ENCODE peak calls at places on chromosomes 16 and 17, in four cellular contexts. One of them, this sample, is unnamed.
A peak's percentile ranks its signal among the peaks of the same experiment; 100 is the strongest.

GRCh38 chr17:63847525-63848249 is 5.2 kb upstream of the SMARCD2 start:
- DNase-seq in testis: no peak
- DNase-seq in CD8-positive, alpha-beta T cell: no peak
- DNase-seq in pancreas: no peak
- DNase-seq in this sample: no peak

GRCh38 chr17:44581868-44582267 is 24.6 kb downstream of the FZD2 start:
- DNase-seq in testis: no peak
- DNase-seq in CD8-positive, alpha-beta T cell: no peak
- DNase-seq in pancreas: no peak
- DNase-seq in this sample: no peak

GRCh38 chr17:2892305-2892971 is 96.2 kb downstream of the RAP1GAP2 start:
- DNase-seq in testis: no peak
- DNase-seq in CD8-positive, alpha-beta T cell: no peak
- DNase-seq in pancreas: peak; percentile 72
- DNase-seq in this sample: no peak

GRCh38 chr17:65588194-65588808 is 26.9 kb upstream of the AXIN2 start:
- DNase-seq in testis: no peak
- DNase-seq in CD8-positive, alpha-beta T cell: no peak
- DNase-seq in pancreas: peak; percentile 55
- DNase-seq in this sample: no peak

GRCh38 chr16:29023279-29024278 is 38.7 kb downstream of the LAT start:
- DNase-seq in testis: no peak
- DNase-seq in CD8-positive, alpha-beta T cell: peak; percentile 67
- DNase-seq in pancreas: no peak
- DNase-seq in this sample: no peak

GRCh38 chr17:56737741-56738161 is 96.0 kb downstream of the C17orf67 start:
- DNase-seq in testis: no peak
- DNase-seq in CD8-positive, alpha-beta T cell: no peak
- DNase-seq in pancreas: no peak
- DNase-seq in this sample: no peak

GRCh38 chr17:19249681-19250080 is 12.5 kb downstream of the EPN2 start:
- DNase-seq in testis: peak; percentile 76
- DNase-seq in CD8-positive, alpha-beta T cell: no peak
- DNase-seq in pancreas: no peak
- DNase-seq in this sample: no peak

GRCh38 chr17:70181376-70181775 is 12.0 kb downstream of the KCNJ2 start:
- DNase-seq in testis: no peak
- DNase-seq in CD8-positive, alpha-beta T cell: no peak
- DNase-seq in pancreas: no peak
- DNase-seq in this sample: no peak

GRCh38 chr17:2282297-2282873 is 21.2 kb downstream of the SMG6 start:
- DNase-seq in testis: no peak
- DNase-seq in CD8-positive, alpha-beta T cell: no peak
- DNase-seq in pancreas: no peak
- DNase-seq in this sample: no peak

GRCh38 chr17:80613732-80614071 is 69.1 kb downstream of the RPTOR start:
- DNase-seq in testis: no peak
- DNase-seq in CD8-positive, alpha-beta T cell: no peak
- DNase-seq in pancreas: no peak
- DNase-seq in this sample: no peak

GRCh38 chr17:72677714-72678390 is 414.6 kb downstream of the SLC39A11 start:
- DNase-seq in testis: no peak
- DNase-seq in CD8-positive, alpha-beta T cell: no peak
- DNase-seq in pancreas: no peak
- DNase-seq in this sample: no peak

GRCh38 chr17:3919123-3919624 is 2.9 kb upstream of the P2RX1 start:
- DNase-seq in testis: no peak
- DNase-seq in CD8-positive, alpha-beta T cell: no peak
- DNase-seq in pancreas: no peak
- DNase-seq in this sample: no peak

GRCh38 chr16:80669673-80670072 is 128.9 kb downstream of the DYNLRB2 start:
- DNase-seq in testis: no peak
- DNase-seq in CD8-positive, alpha-beta T cell: no peak
- DNase-seq in pancreas: no peak
- DNase-seq in this sample: no peak

GRCh38 chr16:14586637-14587036 is 43.4 kb downstream of the PARN start:
- DNase-seq in testis: no peak
- DNase-seq in CD8-positive, alpha-beta T cell: no peak
- DNase-seq in pancreas: no peak
- DNase-seq in this sample: no peak

GRCh38 chr16:1152123-1152638 is 725 bp upstream of the CACNA1H start:
- DNase-seq in testis: no peak
- DNase-seq in CD8-positive, alpha-beta T cell: peak; percentile 71
- DNase-seq in pancreas: no peak
- DNase-seq in this sample: no peak

GRCh38 chr17:69560987-69561441 is 146.5 kb downstream of the MAP2K6 start:
- DNase-seq in testis: no peak
- DNase-seq in CD8-positive, alpha-beta T cell: no peak
- DNase-seq in pancreas: no peak
- DNase-seq in this sample: no peak

GRCh38 chr16:3444032-3444388 is 530 bp downstream of the NAA60 start:
- DNase-seq in testis: peak; percentile 49
- DNase-seq in CD8-positive, alpha-beta T cell: no peak
- DNase-seq in pancreas: no peak
- DNase-seq in this sample: no peak

GRCh38 chr17:49496866-49497146 is 1.7 kb downstream of the NGFR start:
- DNase-seq in testis: no peak
- DNase-seq in CD8-positive, alpha-beta T cell: no peak
- DNase-seq in pancreas: no peak
- DNase-seq in this sample: no peak

GRCh38 chr16:85416267-85417109 is 196.6 kb upstream of the GSE1 start:
- DNase-seq in testis: peak; percentile 61
- DNase-seq in CD8-positive, alpha-beta T cell: peak; percentile 83
- DNase-seq in pancreas: peak; percentile 69
- DNase-seq in this sample: no peak

GRCh38 chr16:535446-536405 is 8.2 kb downstream of the CAPN15 start:
- DNase-seq in testis: no peak
- DNase-seq in CD8-positive, alpha-beta T cell: no peak
- DNase-seq in pancreas: no peak
- DNase-seq in this sample: no peak

GRCh38 chr17:82863941-82864720 is 24.3 kb upstream of the ZNF750 start:
- DNase-seq in testis: no peak
- DNase-seq in CD8-positive, alpha-beta T cell: peak; percentile 90
- DNase-seq in pancreas: no peak
- DNase-seq in this sample: no peak

GRCh38 chr16:81263470-81264200 is 25.1 kb downstream of the BCO1 start:
- DNase-seq in testis: peak; percentile 68
- DNase-seq in CD8-positive, alpha-beta T cell: no peak
- DNase-seq in pancreas: no peak
- DNase-seq in this sample: no peak

GRCh38 chr16:4362476-4363250 is 9.0 kb upstream of the VASN start:
- DNase-seq in testis: no peak
- DNase-seq in CD8-positive, alpha-beta T cell: no peak
- DNase-seq in pancreas: no peak
- DNase-seq in this sample: peak; percentile 74

GRCh38 chr16:18958621-18959578 is 24.8 kb upstream of the TMC7 start:
- DNase-seq in testis: no peak
- DNase-seq in CD8-positive, alpha-beta T cell: no peak
- DNase-seq in pancreas: no peak
- DNase-seq in this sample: no peak

GRCh38 chr17:70622382-70623260 is 453.3 kb downstream of the KCNJ2 start:
- DNase-seq in testis: peak; percentile 31
- DNase-seq in CD8-positive, alpha-beta T cell: no peak
- DNase-seq in pancreas: peak; percentile 24
- DNase-seq in this sample: peak; percentile 77

GRCh38 chr16:7013990-7014389 is 318.7 kb upstream of the RBFOX1 start:
- DNase-seq in testis: no peak
- DNase-seq in CD8-positive, alpha-beta T cell: no peak
- DNase-seq in pancreas: no peak
- DNase-seq in this sample: no peak

GRCh38 chr17:38572665-38573365 is 32.9 kb downstream of the SRCIN1 start:
- DNase-seq in testis: peak; percentile 26
- DNase-seq in CD8-positive, alpha-beta T cell: no peak
- DNase-seq in pancreas: no peak
- DNase-seq in this sample: peak; percentile 53

GRCh38 chr16:53058441-53058840 is 3.6 kb downstream of the CHD9 start:
- DNase-seq in testis: no peak
- DNase-seq in CD8-positive, alpha-beta T cell: no peak
- DNase-seq in pancreas: no peak
- DNase-seq in this sample: no peak

GRCh38 chr17:82933911-82934310 is 94.1 kb upstream of the ZNF750 start:
- DNase-seq in testis: no peak
- DNase-seq in CD8-positive, alpha-beta T cell: no peak
- DNase-seq in pancreas: no peak
- DNase-seq in this sample: peak; percentile 21

GRCh38 chr16:63292036-63292435 is 1255.8 kb upstream of the CDH8 start:
- DNase-seq in testis: no peak
- DNase-seq in CD8-positive, alpha-beta T cell: no peak
- DNase-seq in pancreas: no peak
- DNase-seq in this sample: no peak

GRCh38 chr17:40111221-40112128 is 10.3 kb upstream of the MSL1 start:
- DNase-seq in testis: peak; percentile 92
- DNase-seq in CD8-positive, alpha-beta T cell: peak; percentile 80
- DNase-seq in pancreas: peak; percentile 95
- DNase-seq in this sample: peak; percentile 82

GRCh38 chr17:76196675-76197074 is 43.6 kb downstream of the RNF157 start:
- DNase-seq in testis: peak; percentile 75
- DNase-seq in CD8-positive, alpha-beta T cell: no peak
- DNase-seq in pancreas: no peak
- DNase-seq in this sample: no peak

GRCh38 chr16:85321856-85322271 is 209.6 kb upstream of the CIBAR2 start:
- DNase-seq in testis: peak; percentile 97
- DNase-seq in CD8-positive, alpha-beta T cell: no peak
- DNase-seq in pancreas: peak; percentile 95
- DNase-seq in this sample: peak; percentile 81

GRCh38 chr17:8393470-8394231 is 4.0 kb downstream of the RNF222 start:
- DNase-seq in testis: no peak
- DNase-seq in CD8-positive, alpha-beta T cell: peak; percentile 66
- DNase-seq in pancreas: no peak
- DNase-seq in this sample: no peak

DNA sequence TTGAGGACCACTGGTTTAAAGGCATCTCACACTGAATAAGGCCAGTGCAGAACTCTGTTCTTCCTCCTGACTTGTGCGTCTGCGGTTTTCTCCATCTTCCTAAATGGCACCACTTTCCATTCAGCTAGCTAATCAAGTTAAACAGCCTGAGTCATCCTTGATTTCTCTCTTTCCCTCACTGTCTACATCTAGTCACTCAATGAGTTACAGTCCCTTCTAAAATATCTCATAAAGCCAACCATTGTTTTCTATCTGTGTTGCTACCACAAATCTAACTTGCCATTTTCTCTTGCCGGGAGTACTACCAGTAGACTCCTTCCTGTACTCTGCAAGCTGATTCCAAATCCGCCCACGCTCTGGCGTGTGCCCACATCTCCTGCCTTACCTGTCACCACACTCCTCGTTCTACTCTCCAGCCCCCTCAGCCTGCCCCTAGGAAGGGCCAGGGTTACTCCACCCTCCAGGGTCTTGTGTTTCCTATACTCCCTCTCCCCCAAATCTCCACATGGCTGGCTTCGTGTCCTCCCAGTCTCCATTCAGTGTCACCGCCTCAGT is 324.5 kb downstream of the SNX29 start:
- DNase-seq in testis: no peak
- DNase-seq in CD8-positive, alpha-beta T cell: no peak
- DNase-seq in pancreas: no peak
- DNase-seq in this sample: no peak
- H3K27ac ChIP-seq in testis: no peak overlapping the region
- H3K27ac ChIP-seq in CD8-positive, alpha-beta T cell: no peak overlapping the region
- H3K27ac ChIP-seq in pancreas: no peak overlapping the region
- H3K27ac ChIP-seq in this sample: no peak overlapping the region

GRCh38 chr16:54655171-54655590 is 275.5 kb upstream of the IRX5 start:
- DNase-seq in testis: no peak
- DNase-seq in CD8-positive, alpha-beta T cell: no peak
- DNase-seq in pancreas: no peak
- DNase-seq in this sample: no peak
- H3K4me3 ChIP-seq in testis: no peak overlapping the region
- H3K4me3 ChIP-seq in CD8-positive, alpha-beta T cell: no peak overlapping the region
- H3K4me3 ChIP-seq in pancreas: no peak overlapping the region
- H3K4me3 ChIP-seq in this sample: no peak overlapping the region

GRCh38 chr17:9473716-9474115 is 101.9 kb downstream of the STX8 start:
- DNase-seq in testis: no peak
- DNase-seq in CD8-positive, alpha-beta T cell: no peak
- DNase-seq in pancreas: no peak
- DNase-seq in this sample: no peak
- H3K27ac ChIP-seq in testis: no peak overlapping the region
- H3K27ac ChIP-seq in CD8-positive, alpha-beta T cell: no peak overlapping the region
- H3K27ac ChIP-seq in pancreas: no peak overlapping the region
- H3K27ac ChIP-seq in this sample: no peak overlapping the region

DNA sequence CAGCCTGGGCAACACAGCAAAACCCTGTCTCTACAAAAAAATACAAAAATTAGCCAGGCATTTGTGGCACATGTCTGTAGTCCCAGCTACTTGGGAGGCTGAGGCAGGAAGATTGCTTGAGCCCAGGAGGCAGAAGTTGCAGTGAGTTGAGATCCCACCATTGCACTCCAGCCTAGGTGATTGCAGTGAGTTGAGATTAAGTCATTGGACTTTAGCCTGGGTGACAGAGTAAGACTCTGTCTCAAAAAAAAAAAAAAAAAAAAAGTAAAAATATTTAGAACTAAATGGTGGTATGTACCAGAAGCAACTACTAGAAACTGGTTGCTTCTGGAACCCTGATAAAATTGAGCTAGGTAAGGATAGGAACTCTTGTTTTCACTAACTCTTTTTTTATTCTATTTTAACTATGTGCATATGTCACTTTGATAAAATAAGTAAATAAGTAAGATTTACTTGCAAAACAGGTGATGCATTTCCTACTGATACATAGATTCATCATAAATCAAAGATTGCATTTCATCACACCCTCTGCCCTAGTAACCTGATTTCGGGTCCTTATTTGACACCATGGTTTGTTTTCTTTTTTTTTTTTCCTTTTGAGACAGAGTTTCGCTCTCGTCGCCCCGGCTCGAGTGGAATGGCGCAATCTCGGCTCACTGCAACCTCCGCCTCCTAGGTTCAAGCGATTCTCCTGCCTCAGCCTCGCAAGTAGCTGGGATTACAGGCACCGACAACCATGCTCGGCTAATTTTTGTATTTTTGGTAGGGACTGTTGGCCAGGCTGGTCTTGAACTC is 66.0 kb downstream of the USP32 start:
- DNase-seq in testis: no peak
- DNase-seq in CD8-positive, alpha-beta T cell: no peak
- DNase-seq in pancreas: no peak
- DNase-seq in this sample: no peak
- H3K4me3 ChIP-seq in testis: no peak overlapping the region
- H3K4me3 ChIP-seq in CD8-positive, alpha-beta T cell: no peak overlapping the region
- H3K4me3 ChIP-seq in pancreas: no peak overlapping the region
- H3K4me3 ChIP-seq in this sample: no peak overlapping the region

GRCh38 chr16:66150691-66151090 is 215.8 kb upstream of the CDH5 start:
- DNase-seq in testis: no peak
- DNase-seq in CD8-positive, alpha-beta T cell: no peak
- DNase-seq in pancreas: no peak
- DNase-seq in this sample: no peak
- H3K27ac ChIP-seq in testis: no peak overlapping the region
- H3K27ac ChIP-seq in CD8-positive, alpha-beta T cell: no peak overlapping the region
- H3K27ac ChIP-seq in pancreas: no peak overlapping the region
- H3K27ac ChIP-seq in this sample: no peak overlapping the region